ENCODE peak calls at places on chromosomes 3 and 15, in four cellular contexts. One of them, this sample, is unnamed. For H3K36me3, the result is how much of the 10 kb centered on the place peaks cover.

GRCh38 chr3:10901293-10902010 is 85.4 kb downstream of the SLC6A11 start:
- DNase-seq in Caco-2: no peak
- DNase-seq in uterus: no peak
- DNase-seq in vagina: no peak
- DNase-seq in this sample: no peak

GRCh38 chr3:52281980-52282801 is 3.7 kb upstream of the WDR82 start:
- DNase-seq in Caco-2: peak
- DNase-seq in uterus: no peak
- DNase-seq in vagina: no peak
- DNase-seq in this sample: no peak

GRCh38 chr15:85614059-85614458 is 180.7 kb downstream of the KLHL25 start:
- DNase-seq in Caco-2: no peak
- DNase-seq in uterus: no peak
- DNase-seq in vagina: no peak
- DNase-seq in this sample: no peak

GRCh38 chr3:195895900-195896360 is 12.4 kb downstream of the TNK2 start:
- DNase-seq in Caco-2: no peak
- DNase-seq in uterus: no peak
- DNase-seq in vagina: no peak
- DNase-seq in this sample: peak

GRCh38 chr3:44930911-44931310 is 45.1 kb downstream of the ZDHHC3 start:
- DNase-seq in Caco-2: no peak
- DNase-seq in uterus: no peak
- DNase-seq in vagina: no peak
- DNase-seq in this sample: no peak

GRCh38 chr3:124986153-124987143 is 51.9 kb upstream of the MUC13 start:
- DNase-seq in Caco-2: no peak
- DNase-seq in uterus: no peak
- DNase-seq in vagina: no peak
- DNase-seq in this sample: peak

GRCh38 chr3:45965281-45966052 is 22.2 kb downstream of the CXCR6 start:
- DNase-seq in Caco-2: no peak
- DNase-seq in uterus: no peak
- DNase-seq in vagina: no peak
- DNase-seq in this sample: no peak

GRCh38 chr3:94524102-94524922 is 461.5 kb downstream of the NSUN3 start:
- DNase-seq in Caco-2: peak
- DNase-seq in uterus: no peak
- DNase-seq in vagina: no peak
- DNase-seq in this sample: peak

GRCh38 chr3:31725976-31726375 is 193.3 kb downstream of the STT3B start:
- DNase-seq in Caco-2: no peak
- DNase-seq in uterus: no peak
- DNase-seq in vagina: no peak
- DNase-seq in this sample: no peak

GRCh38 chr15:78195735-78196201 is 38.6 kb downstream of the ACSBG1 start:
- DNase-seq in Caco-2: no peak
- DNase-seq in uterus: no peak
- DNase-seq in vagina: no peak
- DNase-seq in this sample: peak

GRCh38 chr3:53489401-53490130 is 4.8 kb upstream of the CACNA1D start:
- DNase-seq in Caco-2: peak
- DNase-seq in uterus: no peak
- DNase-seq in vagina: no peak
- DNase-seq in this sample: no peak

GRCh38 chr3:71129611-71130515 is 453.7 kb downstream of the FOXP1 start:
- DNase-seq in Caco-2: no peak
- DNase-seq in uterus: no peak
- DNase-seq in vagina: no peak
- DNase-seq in this sample: peak

GRCh38 chr3:192929755-192930491 is 12.3 kb upstream of the MB21D2 start:
- DNase-seq in Caco-2: no peak
- DNase-seq in uterus: no peak
- DNase-seq in vagina: no peak
- DNase-seq in this sample: peak

GRCh38 chr3:141302364-141303141 is 65.8 kb upstream of the ZBTB38 start:
- DNase-seq in Caco-2: no peak
- DNase-seq in uterus: no peak
- DNase-seq in vagina: no peak
- DNase-seq in this sample: no peak

GRCh38 chr3:178087376-178087775 is 448.9 kb upstream of the KCNMB2 start:
- DNase-seq in Caco-2: no peak
- DNase-seq in uterus: no peak
- DNase-seq in vagina: no peak
- DNase-seq in this sample: no peak

GRCh38 chr15:63605036-63605435 is 7.8 kb downstream of the FBXL22 start:
- DNase-seq in Caco-2: no peak
- DNase-seq in uterus: no peak
- DNase-seq in vagina: no peak
- DNase-seq in this sample: peak

GRCh38 chr3:46193436-46193835 is 14.7 kb downstream of the CCR1 start:
- DNase-seq in Caco-2: no peak
- DNase-seq in uterus: no peak
- DNase-seq in vagina: no peak
- DNase-seq in this sample: no peak

GRCh38 chr3:32815812-32816438 is 1.9 kb upstream of the TRIM71 start:
- DNase-seq in Caco-2: no peak
- DNase-seq in uterus: no peak
- DNase-seq in vagina: no peak
- DNase-seq in this sample: peak

GRCh38 chr15:51846463-51847230 is 17.2 kb downstream of the TMOD3 start:
- DNase-seq in Caco-2: no peak
- DNase-seq in uterus: no peak
- DNase-seq in vagina: no peak
- DNase-seq in this sample: no peak

GRCh38 chr15:31206386-31207174 is 105.1 kb upstream of the TRPM1 start:
- DNase-seq in Caco-2: no peak
- DNase-seq in uterus: no peak
- DNase-seq in vagina: no peak
- DNase-seq in this sample: no peak

GRCh38 chr3:64267774-64268604 is 42.7 kb upstream of the PRICKLE2 start:
- DNase-seq in Caco-2: no peak
- DNase-seq in uterus: peak
- DNase-seq in vagina: no peak
- DNase-seq in this sample: peak

GRCh38 chr3:43978708-43979107 is 263.0 kb upstream of the TOPAZ1 start:
- DNase-seq in Caco-2: no peak
- DNase-seq in uterus: no peak
- DNase-seq in vagina: no peak
- DNase-seq in this sample: no peak

GRCh38 chr3:81726735-81727134 is 34.7 kb downstream of the GBE1 start:
- DNase-seq in Caco-2: no peak
- DNase-seq in uterus: no peak
- DNase-seq in vagina: no peak
- DNase-seq in this sample: no peak

GRCh38 chr3:146421814-146422748 is 47.3 kb downstream of the PLSCR2 start:
- DNase-seq in Caco-2: no peak
- DNase-seq in uterus: no peak
- DNase-seq in vagina: no peak
- DNase-seq in this sample: peak

GRCh38 chr15:50166216-50166615 is 15.8 kb upstream of the SLC27A2 start:
- DNase-seq in Caco-2: no peak
- DNase-seq in uterus: no peak
- DNase-seq in vagina: no peak
- DNase-seq in this sample: peak

GRCh38 chr3:47120138-47120537 is 43.8 kb downstream of the SETD2 start:
- DNase-seq in Caco-2: no peak
- DNase-seq in uterus: no peak
- DNase-seq in vagina: no peak
- DNase-seq in this sample: no peak

GRCh38 chr15:92569778-92570177 is 85.8 kb downstream of the FAM174B start:
- DNase-seq in Caco-2: no peak
- DNase-seq in uterus: no peak
- DNase-seq in vagina: no peak
- DNase-seq in this sample: no peak

GRCh38 chr3:196849180-196849721 is 18.5 kb upstream of the SENP5 start:
- DNase-seq in Caco-2: no peak
- DNase-seq in uterus: no peak
- DNase-seq in vagina: no peak
- DNase-seq in this sample: no peak

GRCh38 chr3:153111056-153111455 is 51.0 kb upstream of the RAP2B start:
- DNase-seq in Caco-2: no peak
- DNase-seq in uterus: no peak
- DNase-seq in vagina: no peak
- DNase-seq in this sample: no peak

GRCh38 chr3:37863552-37863865 is 1.8 kb downstream of the CTDSPL start:
- DNase-seq in Caco-2: no peak
- DNase-seq in uterus: no peak
- DNase-seq in vagina: no peak
- DNase-seq in this sample: no peak

GRCh38 chr15:88604381-88604951 is 16.7 kb upstream of the AEN start:
- DNase-seq in Caco-2: no peak
- DNase-seq in uterus: no peak
- DNase-seq in vagina: no peak
- DNase-seq in this sample: no peak

GRCh38 chr3:13244695-13245449 is 171.6 kb upstream of the IQSEC1 start:
- DNase-seq in Caco-2: no peak
- DNase-seq in uterus: no peak
- DNase-seq in vagina: no peak
- DNase-seq in this sample: no peak

GRCh38 chr3:101091489-101091888 is 98.3 kb upstream of the ABI3BP start:
- DNase-seq in Caco-2: no peak
- DNase-seq in uterus: no peak
- DNase-seq in vagina: no peak
- DNase-seq in this sample: no peak

GRCh38 chr3:149095487-149095886 is 9.2 kb upstream of the HLTF start:
- DNase-seq in Caco-2: no peak
- DNase-seq in uterus: no peak
- DNase-seq in vagina: no peak
- DNase-seq in this sample: no peak

GRCh38 chr3:84573962-84574361 is 384.8 kb upstream of the CADM2 start:
- DNase-seq in Caco-2: no peak
- DNase-seq in uterus: no peak
- DNase-seq in vagina: no peak
- DNase-seq in this sample: no peak

GRCh38 chr15:89732451-89733172 is 18.4 kb downstream of the MESP1 start:
- DNase-seq in Caco-2: no peak
- DNase-seq in uterus: no peak
- DNase-seq in vagina: no peak
- DNase-seq in this sample: no peak

GRCh38 chr15:74040115-74040850 is 42.1 kb downstream of the GOLGA6A start:
- DNase-seq in Caco-2: no peak
- DNase-seq in uterus: peak
- DNase-seq in vagina: no peak
- DNase-seq in this sample: peak

GRCh38 chr3:194657439-194657838 is 14.6 kb downstream of the LSG1 start:
- DNase-seq in Caco-2: no peak
- DNase-seq in uterus: no peak
- DNase-seq in vagina: no peak
- DNase-seq in this sample: no peak
- H3K36me3 ChIP-seq in Caco-2: under half
- H3K36me3 ChIP-seq in uterus: under half
- H3K36me3 ChIP-seq in vagina: under half
- H3K36me3 ChIP-seq in this sample: under half

GRCh38 chr15:101286471-101287114 is 8.5 kb downstream of the SNRPA1 start:
- DNase-seq in Caco-2: no peak
- DNase-seq in uterus: no peak
- DNase-seq in vagina: no peak
- DNase-seq in this sample: no peak

GRCh38 chr15:101288905-101289513 is 6.0 kb downstream of the SNRPA1 start:
- DNase-seq in Caco-2: no peak
- DNase-seq in uterus: no peak
- DNase-seq in vagina: no peak
- DNase-seq in this sample: peak

GRCh38 chr15:101277943-101278564 is 769 bp upstream of the SELENOS start:
- DNase-seq in Caco-2: no peak
- DNase-seq in uterus: no peak
- DNase-seq in vagina: no peak
- DNase-seq in this sample: no peak

GRCh38 chr15:101280007-101280406 is 2.7 kb upstream of the SELENOS start:
- DNase-seq in Caco-2: peak
- DNase-seq in uterus: no peak
- DNase-seq in vagina: no peak
- DNase-seq in this sample: peak

GRCh38 chr15:101283931-101284330 is 6.6 kb upstream of the SELENOS start:
- DNase-seq in Caco-2: no peak
- DNase-seq in uterus: no peak
- DNase-seq in vagina: no peak
- DNase-seq in this sample: no peak
- H3K36me3 ChIP-seq in Caco-2: under half
- H3K36me3 ChIP-seq in uterus: under half
- H3K36me3 ChIP-seq in vagina: under half
- H3K36me3 ChIP-seq in this sample: half or more

DNA sequence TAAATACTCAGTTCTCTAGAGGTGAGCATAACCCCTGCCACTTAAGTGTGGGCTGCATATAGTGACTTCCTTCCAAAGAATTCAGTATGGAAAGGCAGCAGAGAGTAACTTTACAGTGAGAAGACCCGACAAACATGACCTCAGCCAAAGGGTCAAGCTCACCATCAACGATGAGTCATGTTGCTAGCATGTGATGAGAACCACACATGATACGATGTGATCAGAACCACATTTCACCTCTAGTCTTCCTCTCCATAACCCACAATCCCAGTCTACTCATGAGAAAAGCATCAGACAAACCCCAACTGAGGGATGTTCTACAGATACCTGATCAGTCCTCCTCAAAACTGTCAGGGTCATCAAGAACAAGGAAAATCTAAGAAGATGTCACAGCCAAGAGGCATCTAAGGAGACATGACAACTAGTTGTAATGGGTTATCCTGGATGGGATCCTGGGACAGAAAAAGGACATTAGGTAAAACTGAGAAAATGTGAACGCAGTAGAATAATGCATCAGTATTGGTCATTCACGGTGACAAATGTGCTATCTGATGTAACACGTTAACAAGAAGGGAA is 28.2 kb downstream of the SEC61A1 start:
- DNase-seq in Caco-2: no peak
- DNase-seq in uterus: no peak
- DNase-seq in vagina: no peak
- DNase-seq in this sample: peak
- H3K36me3 ChIP-seq in Caco-2: under half
- H3K36me3 ChIP-seq in uterus: under half
- H3K36me3 ChIP-seq in vagina: under half
- H3K36me3 ChIP-seq in this sample: under half

GRCh38 chr15:47769166-47769565 is 51.9 kb downstream of the SEMA6D start:
- DNase-seq in Caco-2: no peak
- DNase-seq in uterus: no peak
- DNase-seq in vagina: no peak
- DNase-seq in this sample: no peak

GRCh38 chr15:47762621-47763020 is 45.3 kb downstream of the SEMA6D start:
- DNase-seq in Caco-2: no peak
- DNase-seq in uterus: no peak
- DNase-seq in vagina: no peak
- DNase-seq in this sample: no peak

GRCh38 chr15:47764666-47765065 is 47.4 kb downstream of the SEMA6D start:
- DNase-seq in Caco-2: no peak
- DNase-seq in uterus: no peak
- DNase-seq in vagina: no peak
- DNase-seq in this sample: no peak

GRCh38 chr15:47768730-47769129 is 51.4 kb downstream of the SEMA6D start:
- DNase-seq in Caco-2: no peak
- DNase-seq in uterus: no peak
- DNase-seq in vagina: no peak
- DNase-seq in this sample: no peak

GRCh38 chr15:47766406-47766805 is 49.1 kb downstream of the SEMA6D start:
- DNase-seq in Caco-2: no peak
- DNase-seq in uterus: no peak
- DNase-seq in vagina: no peak
- DNase-seq in this sample: no peak
- H3K36me3 ChIP-seq in Caco-2: under half
- H3K36me3 ChIP-seq in uterus: under half
- H3K36me3 ChIP-seq in vagina: under half
- H3K36me3 ChIP-seq in this sample: under half

GRCh38 chr15:65580287-65580686 is 30.6 kb downstream of the INTS14 start:
- DNase-seq in Caco-2: no peak
- DNase-seq in uterus: no peak
- DNase-seq in vagina: no peak
- DNase-seq in this sample: peak
- H3K36me3 ChIP-seq in Caco-2: under half
- H3K36me3 ChIP-seq in uterus: under half
- H3K36me3 ChIP-seq in vagina: under half
- H3K36me3 ChIP-seq in this sample: half or more